ENCODE peak calls at places on chromosomes 11 and 22, in four cellular contexts. One of them, this sample, is unnamed.

GRCh38 chr11:12289667-12290476 is 87.5 kb upstream of the PARVA start:
- DNase-seq in HepG2: no peak
- DNase-seq in K562: peak; percentile 17
- DNase-seq in HCT116: no peak
- DNase-seq in this sample: no peak

GRCh38 chr11:113111156-113111555 is 149.9 kb downstream of the NCAM1 start:
- DNase-seq in K562: no peak
- DNase-seq in HepG2: no peak
- DNase-seq in HCT116: no peak
- DNase-seq in this sample: no peak

GRCh38 chr11:15818132-15818842 is 538.1 kb downstream of the SOX6 start:
- DNase-seq in K562: no peak
- DNase-seq in HCT116: no peak
- DNase-seq in HepG2: no peak
- DNase-seq in this sample: no peak

GRCh38 chr11:68021167-68021787 is 9.2 kb upstream of the NDUFS8 start:
- DNase-seq in HCT116: no peak
- DNase-seq in K562: no peak
- DNase-seq in HepG2: no peak
- DNase-seq in this sample: no peak

GRCh38 chr22:46941958-46942815 is 179.7 kb downstream of the TBC1D22A start:
- DNase-seq in K562: no peak
- DNase-seq in HepG2: no peak
- DNase-seq in HCT116: no peak
- DNase-seq in this sample: no peak

GRCh38 chr11:108117746-108118371 is 3.5 kb upstream of the ACAT1 start:
- DNase-seq in HepG2: peak; percentile 46
- DNase-seq in HCT116: peak; percentile 52
- DNase-seq in K562: peak; percentile 47
- DNase-seq in this sample: no peak

GRCh38 chr11:19646921-19647320 is 65.7 kb upstream of the NAV2 start:
- DNase-seq in HCT116: no peak
- DNase-seq in HepG2: no peak
- DNase-seq in K562: no peak
- DNase-seq in this sample: no peak

GRCh38 chr11:57190548-57190947 is 8.8 kb downstream of the LRRC55 start:
- DNase-seq in HCT116: no peak
- DNase-seq in K562: no peak
- DNase-seq in HepG2: no peak
- DNase-seq in this sample: no peak

GRCh38 chr11:69437001-69437875 is 44.2 kb upstream of the LINC01488 start:
- DNase-seq in K562: no peak
- DNase-seq in HCT116: no peak
- DNase-seq in HepG2: peak; percentile 82
- DNase-seq in this sample: no peak

GRCh38 chr22:27962268-27963191 is 43.5 kb upstream of the PITPNB start:
- DNase-seq in HepG2: no peak
- DNase-seq in HCT116: no peak
- DNase-seq in K562: no peak
- DNase-seq in this sample: no peak

GRCh38 chr11:2837096-2837601 is 48.4 kb downstream of the CDKN1C start:
- DNase-seq in K562: peak; percentile 82
- DNase-seq in HCT116: peak; percentile 18
- DNase-seq in HepG2: peak; percentile 62
- DNase-seq in this sample: no peak

GRCh38 chr11:2839395-2839941 is 46.1 kb downstream of the CDKN1C start:
- DNase-seq in HepG2: peak; percentile 38
- DNase-seq in HCT116: no peak
- DNase-seq in K562: no peak
- DNase-seq in this sample: no peak

GRCh38 chr11:2837651-2838050 is 47.9 kb downstream of the CDKN1C start:
- DNase-seq in HepG2: no peak
- DNase-seq in HCT116: no peak
- DNase-seq in K562: no peak
- DNase-seq in this sample: no peak

GRCh38 chr11:2838676-2839075 is 46.9 kb downstream of the CDKN1C start:
- DNase-seq in HCT116: no peak
- DNase-seq in HepG2: no peak
- DNase-seq in K562: no peak
- DNase-seq in this sample: no peak

GRCh38 chr11:2838091-2838490 is 47.5 kb downstream of the CDKN1C start:
- DNase-seq in HepG2: no peak
- DNase-seq in K562: no peak
- DNase-seq in HCT116: no peak
- DNase-seq in this sample: no peak
- TF ChIP-seq CTCF in HepG2: no peak
- TF ChIP-seq CTCF in K562: no peak
- TF ChIP-seq CTCF in HCT116: no peak
- TF ChIP-seq CTCF in this sample: no peak

GRCh38 chr22:17143826-17144225 is 15.3 kb downstream of the HDHD5 start:
- DNase-seq in HCT116: no peak
- DNase-seq in HepG2: no peak
- DNase-seq in K562: no peak
- DNase-seq in this sample: no peak
- TF ChIP-seq TCF7L2 in HCT116: no peak
- TF ChIP-seq TCF7L2 in HepG2: no peak
- TF ChIP-seq TCF7L2 in K562: no peak
- TF ChIP-seq TCF7L2 in this sample: no peak

GRCh38 chr22:49398646-49399045 is 429.0 kb downstream of the BRD1 start:
- DNase-seq in HepG2: no peak
- DNase-seq in K562: no peak
- DNase-seq in HCT116: no peak
- DNase-seq in this sample: no peak

GRCh38 chr22:49398115-49398514 is 429.6 kb downstream of the BRD1 start:
- DNase-seq in HCT116: no peak
- DNase-seq in HepG2: no peak
- DNase-seq in K562: no peak
- DNase-seq in this sample: no peak

GRCh38 chr22:49400866-49401598 is 426.6 kb downstream of the BRD1 start:
- DNase-seq in HCT116: no peak
- DNase-seq in HepG2: no peak
- DNase-seq in K562: no peak
- DNase-seq in this sample: no peak

GRCh38 chr22:49402169-49402568 is 425.5 kb downstream of the BRD1 start:
- DNase-seq in HepG2: no peak
- DNase-seq in HCT116: no peak
- DNase-seq in K562: no peak
- DNase-seq in this sample: no peak

DNA sequence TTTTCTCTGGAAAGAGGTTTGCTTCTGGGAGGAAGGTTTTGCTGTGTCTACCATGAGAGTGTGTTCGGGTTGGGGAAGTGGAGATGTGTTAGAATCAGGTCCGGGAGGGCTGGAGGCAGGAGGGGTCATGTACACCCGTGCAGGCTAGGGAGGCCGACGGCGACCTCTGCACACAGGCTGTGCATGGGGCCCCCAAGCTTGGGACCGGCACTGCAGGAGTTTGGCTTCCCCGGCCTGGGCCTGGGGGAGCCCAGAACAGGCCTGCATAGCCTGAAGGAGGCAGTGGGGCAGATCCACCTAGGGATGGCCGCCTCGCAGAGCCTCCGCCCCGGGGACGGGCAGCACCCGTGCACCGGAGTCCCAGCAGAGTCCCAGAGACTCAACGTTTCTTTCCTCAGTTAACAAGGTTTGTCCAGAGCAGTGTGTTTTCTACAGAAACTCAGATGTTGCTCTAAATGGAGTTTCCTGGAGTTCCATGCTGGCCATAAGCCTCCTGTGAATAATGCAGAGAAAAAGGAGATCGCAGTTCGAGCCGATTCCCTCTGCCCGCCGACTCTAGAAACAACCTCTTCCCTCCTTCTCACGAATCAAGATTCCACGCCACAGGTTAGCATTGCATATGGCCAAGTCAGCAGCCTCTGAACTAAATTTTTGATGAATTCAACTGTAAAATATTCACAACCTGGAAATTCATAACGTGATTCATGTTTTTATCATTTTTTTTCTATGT is 427.4 kb downstream of the BRD1 start:
- DNase-seq in K562: no peak
- DNase-seq in HepG2: no peak
- DNase-seq in HCT116: no peak
- DNase-seq in this sample: no peak
- H3K9me3 ChIP-seq in K562: no peaks in the 10 kb centered on the region
- H3K9me3 ChIP-seq in HepG2: no peaks in the 10 kb centered on the region
- H3K9me3 ChIP-seq in HCT116: no peaks in the 10 kb centered on the region
- H3K9me3 ChIP-seq in this sample: no peaks in the 10 kb centered on the region

DNA sequence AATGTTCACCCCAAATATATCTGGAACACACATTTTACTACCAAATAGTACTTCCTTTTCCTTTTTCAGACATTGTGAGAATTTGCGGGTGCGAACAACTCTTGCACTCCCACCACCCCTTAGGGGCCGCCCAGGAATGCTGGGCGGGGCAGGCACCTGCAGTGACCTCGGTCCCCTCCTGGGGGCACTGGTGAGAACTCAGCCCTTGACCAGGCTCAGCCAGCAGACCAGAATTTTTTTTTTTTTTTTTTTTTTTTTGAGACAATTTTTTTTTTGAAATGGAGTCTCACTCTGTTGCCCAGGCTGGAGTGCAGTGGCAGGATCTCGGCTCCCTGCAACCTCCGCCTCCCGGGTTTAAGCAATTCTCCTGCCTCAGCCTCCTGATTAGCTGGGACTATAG is 75.8 kb downstream of the ARHGAP8 start:
- DNase-seq in HCT116: no peak
- DNase-seq in HepG2: no peak
- DNase-seq in K562: peak; percentile 69
- DNase-seq in this sample: no peak
- TF ChIP-seq CTCF in HCT116: peak; percentile 69
- TF ChIP-seq CTCF in HepG2: peak; percentile 36
- TF ChIP-seq CTCF in K562: peak; percentile 50
- TF ChIP-seq CTCF in this sample: peak; percentile 80

GRCh38 chr22:50032941-50033601 is 20.5 kb upstream of the IL17REL start:
- DNase-seq in K562: no peak
- DNase-seq in HCT116: no peak
- DNase-seq in HepG2: no peak
- DNase-seq in this sample: no peak

GRCh38 chr22:50031189-50032091 is 18.9 kb upstream of the IL17REL start:
- DNase-seq in HepG2: no peak
- DNase-seq in K562: no peak
- DNase-seq in HCT116: no peak
- DNase-seq in this sample: no peak

GRCh38 chr22:50027639-50028537 is 15.3 kb upstream of the IL17REL start:
- DNase-seq in K562: no peak
- DNase-seq in HCT116: no peak
- DNase-seq in HepG2: no peak
- DNase-seq in this sample: no peak

GRCh38 chr22:50032109-50032871 is 19.7 kb upstream of the IL17REL start:
- DNase-seq in HCT116: no peak
- DNase-seq in K562: no peak
- DNase-seq in HepG2: no peak
- DNase-seq in this sample: no peak

DNA sequence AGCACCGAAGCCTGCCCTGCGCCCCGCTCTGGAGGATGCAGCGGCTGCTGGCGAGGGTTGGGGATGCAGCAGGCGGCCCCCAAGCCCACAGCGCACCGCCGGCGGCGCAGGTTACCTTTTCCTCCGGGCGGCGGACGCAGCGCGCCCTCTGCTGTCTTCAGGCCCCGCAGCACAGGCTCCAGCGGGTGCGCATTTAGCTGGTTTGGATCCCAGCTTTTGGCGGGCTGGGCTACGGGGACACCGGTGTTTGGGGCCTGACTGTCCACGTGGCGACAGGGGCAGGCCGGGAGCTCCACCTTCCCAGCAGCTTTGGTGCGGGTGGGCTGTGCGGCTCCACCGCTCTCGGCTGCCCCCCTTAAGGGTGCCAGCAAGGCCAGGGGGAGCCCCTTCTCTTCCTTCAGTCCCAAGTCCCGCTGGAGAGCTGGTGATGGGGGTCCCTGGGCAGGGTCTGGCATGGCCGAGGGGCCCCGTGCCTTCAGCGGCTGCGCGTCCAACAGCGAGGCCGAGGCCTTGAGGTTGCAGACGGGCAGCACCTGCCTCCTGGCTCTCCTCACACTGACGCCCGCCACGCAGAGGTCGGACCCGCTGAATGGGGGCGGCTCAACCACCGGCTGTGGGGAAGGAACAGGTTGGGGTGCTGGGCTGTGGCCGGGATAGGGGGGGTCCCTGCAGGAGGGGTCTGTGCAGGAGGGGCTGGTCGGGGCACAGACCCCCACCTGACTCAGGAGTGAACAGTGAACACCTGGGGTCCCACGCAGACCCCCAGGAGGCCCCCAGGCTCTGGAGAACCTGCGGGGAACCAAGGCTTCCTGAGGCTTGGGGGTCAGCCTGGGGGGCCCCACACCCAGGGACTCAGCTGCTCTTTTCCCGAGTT is 18.0 kb upstream of the IL17REL start:
- DNase-seq in K562: peak; percentile 85
- DNase-seq in HCT116: peak; percentile 75
- DNase-seq in HepG2: peak; percentile 44
- DNase-seq in this sample: no peak
- TF ChIP-seq TCF7L2 in K562: no peak
- TF ChIP-seq TCF7L2 in HCT116: no peak
- TF ChIP-seq TCF7L2 in HepG2: no peak
- TF ChIP-seq TCF7L2 in this sample: no peak